ENCODE peak calls at places on chromosomes 13 and 19, in nine cellular contexts. U is H1, F is suprapubic skin, Y is HCT116, C is spleen, P is HepG2, G is breast epithelium, J is stomach, L is Panc1. M is an unnamed sample. For H3K9me3, the result is how much of the 10 kb centered on the place peaks cover.

GRCh38 chr19:48975947-48976847 is 11.1 kb downstream of the FTL start:
- DNase-seq in J (no peak), G (no peak), U (peak), Y (no peak), F (no peak), C (no peak), P (no peak), L (no peak), M (no peak)

GRCh38 chr13:95074820-95075219 is 226.4 kb downstream of the ABCC4 start:
- DNase-seq in F (no peak), P (no peak), U (no peak), Y (no peak), J (no peak), C (no peak), L (no peak), G (no peak), M (no peak)

GRCh38 chr13:36919206-36919832 is 719 bp downstream of the SMAD9 start:
- DNase-seq in G (no peak), F (no peak), L (no peak), J (peak), C (no peak), U (peak), Y (no peak), P (peak), M (peak)

GRCh38 chr19:10896851-10897526 is 25.6 kb downstream of the CARM1 start:
- DNase-seq in F (no peak), U (no peak), C (no peak), L (no peak), G (no peak), P (peak), J (no peak), Y (no peak), M (no peak)

GRCh38 chr19:30307191-30307974 is 64.8 kb upstream of the ZNF536 start:
- DNase-seq in L (no peak), C (no peak), G (no peak), U (no peak), J (no peak), F (no peak), P (no peak), Y (no peak), M (no peak)

GRCh38 chr13:80274643-80275042 is 66.3 kb downstream of the SPRY2 start:
- DNase-seq in U (no peak), P (no peak), J (no peak), L (no peak), C (no peak), Y (no peak), G (no peak), F (no peak), M (no peak)

GRCh38 chr13:67726979-67727378 is 496.8 kb upstream of the PCDH9 start:
- DNase-seq in P (peak), F (no peak), C (no peak), G (no peak), Y (no peak), L (no peak), J (no peak), U (no peak), M (peak)

GRCh38 chr13:79674765-79675515 is 194.0 kb downstream of the NDFIP2 start:
- DNase-seq in F (no peak), P (no peak), C (no peak), G (no peak), L (no peak), J (no peak), U (no peak), Y (no peak), M (no peak)

GRCh38 chr19:2494447-2495129 is 18.7 kb downstream of the GADD45B start:
- DNase-seq in P (no peak), F (peak), J (peak), Y (no peak), G (peak), L (no peak), C (peak), U (no peak), M (peak)

GRCh38 chr19:7849631-7850428 is 19.8 kb downstream of the EVI5L start:
- DNase-seq in J (no peak), P (no peak), L (no peak), C (no peak), F (no peak), U (no peak), Y (no peak), G (no peak), M (no peak)

GRCh38 chr19:12867120-12868099 is 13.8 kb downstream of the DNASE2 start:
- DNase-seq in F (no peak), G (peak), P (no peak), L (no peak), C (peak), U (peak), J (peak), Y (no peak), M (peak)

GRCh38 chr13:38421590-38422560 is 72.2 kb downstream of the UFM1 start:
- DNase-seq in J (no peak), G (no peak), L (no peak), U (no peak), C (no peak), F (no peak), Y (no peak), P (no peak), M (no peak)

DNA sequence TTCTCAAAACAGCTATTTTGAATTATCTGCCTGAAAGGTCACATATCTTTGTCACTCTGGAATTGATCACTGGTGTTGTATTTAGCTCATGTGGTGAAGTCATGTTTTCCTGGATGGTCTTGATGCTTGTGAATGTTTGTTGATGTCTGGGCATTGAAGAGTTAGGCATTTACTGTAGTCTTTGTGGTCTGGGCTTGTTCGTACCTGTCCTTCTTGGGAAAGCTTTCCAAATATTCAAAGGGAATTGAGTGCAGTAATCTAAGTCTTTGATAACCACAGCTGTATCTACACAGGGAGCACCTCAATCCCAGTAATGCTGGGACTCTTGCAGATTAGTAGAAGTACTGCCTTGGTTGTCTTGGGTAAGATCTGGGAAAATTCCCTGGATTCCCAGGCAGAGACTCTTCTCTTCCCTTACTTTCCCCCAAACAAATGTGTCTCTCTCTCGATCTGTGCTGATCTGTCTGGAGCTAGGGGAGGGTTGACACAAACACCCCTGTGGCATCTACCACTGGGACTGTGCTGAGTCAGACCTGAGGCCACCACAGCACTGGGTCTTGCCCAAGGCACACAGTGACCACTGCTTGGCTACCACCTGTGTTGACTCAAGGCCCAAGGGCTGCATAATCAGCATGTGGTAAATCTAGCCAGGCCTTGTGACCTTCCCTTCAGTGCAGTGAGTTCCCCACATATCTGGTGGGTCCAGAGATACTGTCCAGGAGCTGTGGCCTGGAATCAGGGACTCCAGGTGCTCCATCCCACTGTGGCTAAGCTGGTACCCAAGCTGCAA is 5.5 kb upstream of the CYP4F3 start:
- DNase-seq in J (no peak), C (no peak), G (no peak), Y (no peak), U (no peak), L (no peak), F (no peak), P (peak), M (no peak)
- H3K9me3 ChIP-seq in J (under half), C (under half), G (under half), Y (under half), U (half or more), L (under half), F (under half), P (under half), M (under half)

GRCh38 chr19:47188507-47189033 is 42.4 kb downstream of the BBC3 start:
- DNase-seq in G (no peak), Y (no peak), F (no peak), U (no peak), P (no peak), C (no peak), J (no peak), L (no peak), M (no peak)
- H3K27ac ChIP-seq in G (no peak), Y (peak), F (peak), U (no peak), P (peak), C (no peak), J (peak), L (peak), M (peak)

DNA sequence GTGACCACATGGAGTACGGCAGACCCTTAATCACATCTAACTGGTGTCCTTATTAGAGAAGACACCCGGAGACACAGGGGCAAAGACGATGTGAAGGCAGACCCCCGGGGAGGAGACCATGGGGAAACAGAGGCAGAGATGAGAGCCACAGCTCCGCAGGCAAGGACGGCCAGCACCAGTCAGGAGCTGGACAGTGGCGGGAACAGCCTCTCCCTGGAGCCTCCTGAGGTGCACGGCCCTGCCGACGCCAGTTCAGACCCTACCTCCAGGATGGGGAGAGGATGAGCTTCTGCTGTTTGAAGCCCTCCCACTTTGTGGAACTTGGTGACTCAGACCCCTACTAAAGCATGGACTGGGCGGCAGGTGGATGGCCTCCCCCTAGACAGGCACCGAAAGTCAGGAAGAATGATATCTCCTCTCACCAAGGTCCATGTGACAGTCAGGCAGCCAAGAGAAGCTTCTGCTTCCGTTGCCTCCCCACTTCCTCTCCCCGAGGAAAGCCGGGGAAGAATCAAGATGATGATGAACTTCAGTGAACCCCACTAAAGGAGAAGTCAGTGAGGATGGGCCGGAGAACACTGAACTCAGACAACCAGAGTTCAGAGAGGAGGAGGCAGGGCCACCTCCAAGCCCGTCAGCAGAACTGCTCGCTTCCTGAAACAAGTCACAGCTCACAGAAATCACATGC is 25.4 kb downstream of the RAB20 start:
- DNase-seq in Y (no peak), U (no peak), P (no peak), G (no peak), F (no peak), J (no peak), L (no peak), C (peak), M (no peak)
- TF ChIP-seq POLR2AphosphoS5 in Y (no peak), U (no peak), P (no peak), G (no peak), F (no peak), J (no peak), L (no peak), C (no peak), M (no peak)

DNA sequence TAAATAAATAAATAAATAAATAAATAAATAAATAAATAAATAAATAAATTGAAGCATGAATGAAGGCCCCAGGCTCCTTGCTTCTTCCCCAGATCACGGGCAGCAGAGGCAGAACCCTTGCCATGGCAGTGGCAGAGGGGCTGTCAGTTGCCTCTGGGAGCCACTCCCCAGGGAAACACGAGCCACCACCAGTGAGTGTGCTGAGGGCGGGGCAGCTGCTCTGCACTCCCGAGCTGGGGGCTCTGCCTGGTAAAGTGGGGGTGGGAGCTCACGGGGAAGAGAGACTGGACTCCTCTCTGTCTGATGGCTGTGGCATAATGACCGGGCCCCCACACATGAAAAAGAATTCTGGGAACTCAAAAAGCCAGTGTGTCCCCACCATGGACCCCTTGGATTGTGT is 7.8 kb downstream of the FCAR start:
- DNase-seq in U (no peak), G (no peak), P (no peak), J (no peak), Y (no peak), C (peak), L (no peak), F (peak), M (no peak)
- H3K9me3 ChIP-seq in U (under half), G (under half), P (under half), J (under half), Y (under half), C (under half), L (under half), F (under half), M (under half)

GRCh38 chr13:30908416-30908980 is 2.4 kb downstream of the MEDAG start:
- DNase-seq in J (no peak), F (no peak), Y (no peak), C (no peak), L (no peak), U (no peak), G (no peak), P (no peak), M (no peak)
- H3K27ac ChIP-seq in J (no peak), F (peak), Y (no peak), C (no peak), L (no peak), U (no peak), G (peak), P (no peak), M (no peak)

GRCh38 chr13:75091185-75091584 is 390.8 kb downstream of the TBC1D4 start:
- DNase-seq in J (no peak), L (no peak), U (no peak), C (no peak), P (no peak), F (no peak), G (no peak), Y (no peak), M (no peak)
- TF ChIP-seq POLR2AphosphoS5 in J (no peak), L (no peak), U (no peak), C (no peak), P (no peak), F (no peak), G (no peak), Y (no peak), M (no peak)